ENCODE peak calls at places on chromosome 22, in ten cellular contexts. H, E, T, S, M, W, U, R, O and L are unnamed samples.

GRCh38 chr22:33563568-33563967 is 356.7 kb downstream of the LARGE1 start:
- DNase-seq in O (no peak), T (no peak), E (no peak), H (no peak), S (no peak), W (no peak), R (no peak), U (no peak), M (no peak), L (no peak)

GRCh38 chr22:39883057-39883456 is 10.5 kb downstream of the ENTHD1 start:
- DNase-seq in O (no peak), T (no peak), H (no peak), U (no peak), E (no peak), M (no peak), W (no peak), S (no peak), R (no peak), L (no peak)

GRCh38 chr22:27820896-27821866 is 19.6 kb upstream of the MN1 start:
- DNase-seq in U (no peak), S (no peak), O (peak), T (no peak), W (no peak), E (no peak), M (no peak), R (no peak), H (no peak), L (no peak)

GRCh38 chr22:30606455-30607299 is at the start of gene TCN2:
- DNase-seq in R (peak), E (peak), U (peak), S (peak), O (peak), T (peak), W (peak), H (peak), M (no peak), L (peak)

GRCh38 chr22:37213941-37214340 is 1.7 kb upstream of the SSTR3 start:
- DNase-seq in U (no peak), E (no peak), S (no peak), H (no peak), R (no peak), T (no peak), M (no peak), W (no peak), O (no peak), L (no peak)

GRCh38 chr22:47209077-47209514 is 446.6 kb downstream of the TBC1D22A start:
- DNase-seq in W (no peak), R (no peak), E (peak), S (no peak), O (no peak), H (no peak), U (no peak), T (no peak), M (no peak), L (no peak)

GRCh38 chr22:44023404-44024287 is 456 bp upstream of the PARVB start:
- DNase-seq in T (peak), M (no peak), O (peak), R (no peak), U (peak), W (no peak), S (no peak), E (peak), H (peak), L (no peak)

GRCh38 chr22:47836957-47837356 is 1074.5 kb downstream of the TBC1D22A start:
- DNase-seq in R (peak), M (no peak), T (no peak), S (no peak), H (peak), U (peak), O (no peak), E (no peak), W (no peak), L (no peak)

GRCh38 chr22:36435516-36436415 is 45.7 kb downstream of the TXN2 start:
- DNase-seq in W (no peak), O (no peak), E (peak), S (no peak), T (peak), R (peak), M (no peak), H (no peak), U (no peak), L (no peak)

GRCh38 chr22:39910875-39911601 is 10.2 kb downstream of the GRAP2 start:
- DNase-seq in O (no peak), R (no peak), W (no peak), M (no peak), H (no peak), E (no peak), S (no peak), U (no peak), T (no peak), L (no peak)

GRCh38 chr22:30386608-30386959 is 627 bp downstream of the RNF215 start:
- DNase-seq in S (no peak), M (no peak), T (no peak), E (no peak), R (no peak), U (no peak), O (no peak), H (no peak), W (no peak), L (no peak)

GRCh38 chr22:30891781-30892180 is 76.8 kb downstream of the MORC2 start:
- DNase-seq in E (peak), W (no peak), S (no peak), O (no peak), U (no peak), M (no peak), T (no peak), R (no peak), H (no peak), L (no peak)

GRCh38 chr22:47659467-47660302 is 897.2 kb downstream of the TBC1D22A start:
- DNase-seq in O (no peak), H (no peak), S (no peak), T (no peak), E (no peak), M (no peak), W (no peak), R (no peak), U (no peak), L (no peak)

GRCh38 chr22:25996669-25997068 is 172.6 kb upstream of the SEZ6L start:
- DNase-seq in U (no peak), T (no peak), W (no peak), E (no peak), M (no peak), R (no peak), S (no peak), H (no peak), O (no peak), L (no peak)

GRCh38 chr22:27475548-27475897 is 326.0 kb downstream of the MN1 start:
- DNase-seq in S (no peak), U (no peak), R (peak), H (no peak), O (no peak), E (no peak), T (no peak), M (no peak), W (no peak), L (no peak)

GRCh38 chr22:23256986-23257888 is 76.9 kb downstream of the BCR start:
- DNase-seq in T (peak), E (no peak), R (peak), U (no peak), W (no peak), M (no peak), O (no peak), S (peak), H (peak), L (no peak)

GRCh38 chr22:48734961-48735360 is 1092.7 kb downstream of the BRD1 start:
- DNase-seq in M (no peak), O (no peak), H (no peak), T (peak), W (peak), U (no peak), R (no peak), S (no peak), E (no peak), L (no peak)

GRCh38 chr22:43183496-43184263 is 3.3 kb downstream of the TTLL12 start:
- DNase-seq in M (no peak), W (no peak), H (no peak), O (peak), S (no peak), E (no peak), R (peak), T (no peak), U (no peak), L (no peak)

GRCh38 chr22:27461470-27461869 is 340.1 kb downstream of the MN1 start:
- DNase-seq in U (peak), H (peak), R (peak), T (no peak), W (no peak), O (peak), E (no peak), M (peak), S (no peak), L (peak)

GRCh38 chr22:22235564-22235963 is 9.0 kb upstream of the VPREB1 start:
- DNase-seq in H (no peak), M (no peak), T (no peak), W (no peak), O (no peak), R (peak), U (peak), S (no peak), E (peak), L (peak)

GRCh38 chr22:28477556-28477955 is 202.1 kb downstream of the TTC28 start:
- DNase-seq in S (no peak), O (no peak), M (no peak), T (no peak), W (no peak), E (no peak), R (peak), H (no peak), U (no peak), L (no peak)

GRCh38 chr22:26563022-26563421 is 26.9 kb downstream of the TPST2 start:
- DNase-seq in M (no peak), O (no peak), S (no peak), E (no peak), W (no peak), R (no peak), T (no peak), U (peak), H (no peak), L (no peak)

GRCh38 chr22:24831678-24832077 is 25.7 kb downstream of the SGSM1 start:
- DNase-seq in O (no peak), M (no peak), W (no peak), H (no peak), S (no peak), E (no peak), R (no peak), U (no peak), T (no peak), L (no peak)

GRCh38 chr22:48720662-48721393 is 1106.8 kb downstream of the BRD1 start:
- DNase-seq in S (no peak), T (peak), E (no peak), W (peak), H (no peak), R (no peak), O (no peak), U (no peak), M (no peak), L (no peak)

GRCh38 chr22:30694638-30695350 is at the start of gene OSBP2:
- DNase-seq in W (peak), E (peak), U (peak), H (no peak), T (peak), R (no peak), S (no peak), O (no peak), M (no peak), L (no peak)

GRCh38 chr22:37817705-37818311 is 5.4 kb upstream of the GALR3 start:
- DNase-seq in T (peak), M (no peak), O (peak), R (peak), H (peak), U (peak), S (peak), W (peak), E (peak), L (no peak)

GRCh38 chr22:23133922-23134321 is 7.9 kb downstream of the RSPH14 start:
- DNase-seq in T (no peak), R (no peak), O (no peak), H (no peak), W (no peak), U (no peak), M (no peak), E (no peak), S (no peak), L (no peak)

GRCh38 chr22:30288414-30289125 is 735 bp downstream of the CASTOR1 start:
- DNase-seq in M (no peak), E (no peak), U (peak), T (no peak), S (no peak), W (no peak), R (no peak), H (no peak), O (no peak), L (no peak)

GRCh38 chr22:38232196-38232595 is 30.4 kb downstream of the MAFF start:
- DNase-seq in W (no peak), S (no peak), U (no peak), M (no peak), E (no peak), O (no peak), T (no peak), R (no peak), H (no peak), L (no peak)

GRCh38 chr22:33519140-33519973 is 400.9 kb downstream of the LARGE1 start:
- DNase-seq in T (no peak), S (no peak), E (peak), R (peak), H (no peak), U (peak), W (no peak), M (no peak), O (peak), L (no peak)

GRCh38 chr22:37193629-37194191 is 5.7 kb upstream of the C1QTNF6 start:
- DNase-seq in T (no peak), O (no peak), E (no peak), U (peak), W (no peak), R (no peak), S (no peak), H (no peak), M (no peak), L (no peak)

GRCh38 chr22:42967933-42968332 is 47.0 kb downstream of the PACSIN2 start:
- DNase-seq in H (peak), E (no peak), T (peak), R (no peak), M (no peak), O (no peak), U (no peak), W (no peak), S (no peak), L (no peak)

GRCh38 chr22:20295262-20296064 is 24.4 kb downstream of the DGCR6L start:
- DNase-seq in R (no peak), O (no peak), T (no peak), U (no peak), W (no peak), S (no peak), E (no peak), H (no peak), M (no peak), L (no peak)
- TF ChIP-seq CTCF in R (no peak), O (no peak), T (no peak), U (no peak), W (no peak), S (no peak), E (no peak), H (no peak), M (peak), L (no peak)

GRCh38 chr22:41367039-41367679 is 14.6 kb upstream of the TEF start:
- DNase-seq in U (peak), M (peak), H (peak), T (peak), R (peak), E (peak), O (peak), W (peak), S (peak), L (peak)

GRCh38 chr22:41364955-41365354 is 16.8 kb upstream of the TEF start:
- DNase-seq in R (no peak), M (no peak), H (no peak), S (no peak), U (no peak), E (peak), W (no peak), O (no peak), T (no peak), L (no peak)

GRCh38 chr22:41367680-41368542 is 13.8 kb upstream of the TEF start:
- DNase-seq in T (peak), H (no peak), M (no peak), U (no peak), O (peak), E (peak), W (no peak), S (no peak), R (peak), L (no peak)

GRCh38 chr22:41365425-41365824 is 16.3 kb upstream of the TEF start:
- DNase-seq in M (no peak), E (no peak), H (no peak), S (no peak), W (no peak), O (no peak), T (no peak), R (no peak), U (no peak), L (no peak)

GRCh38 chr22:41366323-41367014 is 15.3 kb upstream of the TEF start:
- DNase-seq in E (no peak), H (no peak), O (no peak), W (no peak), T (no peak), M (no peak), U (no peak), R (no peak), S (no peak), L (no peak)
- H3K4me3 ChIP-seq in E (no peak), H (peak), O (no peak), W (no peak), T (no peak), M (peak), U (no peak), R (no peak), S (peak), L (no peak)

GRCh38 chr22:50221410-50222300 is 20.8 kb downstream of the SELENOO start:
- DNase-seq in O (no peak), S (no peak), R (no peak), E (no peak), T (no peak), W (no peak), H (no peak), U (no peak), M (no peak), L (no peak)
- TF ChIP-seq CTCF in O (peak), S (no peak), R (peak), E (no peak), T (no peak), W (no peak), H (no peak), U (no peak), M (no peak), L (no peak)

DNA sequence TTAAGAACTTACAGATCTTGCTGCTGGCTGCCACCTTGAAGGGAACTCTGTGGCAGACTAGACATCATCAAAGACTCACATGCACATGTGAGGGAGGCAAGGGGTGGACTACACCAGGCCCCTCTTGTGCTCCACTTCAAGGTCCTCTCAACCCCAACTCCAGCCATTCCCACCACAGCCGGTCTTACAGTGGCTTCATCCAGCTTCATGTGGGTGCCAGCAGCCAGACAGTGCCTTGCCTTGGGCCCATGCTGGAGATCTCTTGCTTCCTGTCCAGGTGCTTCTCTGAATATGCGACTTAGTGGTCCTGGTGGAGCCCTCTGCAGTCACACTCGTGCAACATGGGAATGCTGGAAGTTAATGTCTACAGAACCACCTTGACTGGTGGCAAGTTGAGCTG is 44.6 kb upstream of the WNT7B start:
- DNase-seq in H (no peak), M (no peak), T (peak), R (no peak), E (peak), U (no peak), W (no peak), S (no peak), O (no peak), L (no peak)
- H3K4me3 ChIP-seq in H (no peak), M (no peak), T (no peak), R (no peak), E (no peak), U (no peak), W (no peak), S (no peak), O (no peak), L (no peak)

GRCh38 chr22:17056807-17057206 is 28.0 kb upstream of the IL17RA start:
- DNase-seq in R (no peak), E (no peak), U (no peak), H (no peak), S (no peak), W (no peak), T (no peak), O (no peak), M (no peak), L (no peak)

GRCh38 chr22:17057959-17058814 is 26.6 kb upstream of the IL17RA start:
- DNase-seq in O (peak), E (peak), M (peak), W (peak), T (no peak), R (peak), U (peak), S (peak), H (peak), L (peak)

GRCh38 chr22:17063372-17064106 is 21.3 kb upstream of the IL17RA start:
- DNase-seq in R (no peak), T (no peak), E (no peak), O (no peak), W (no peak), H (no peak), S (no peak), U (no peak), M (no peak), L (no peak)

GRCh38 chr22:17056058-17056457 is 28.7 kb upstream of the IL17RA start:
- DNase-seq in O (no peak), H (no peak), U (no peak), E (no peak), T (no peak), S (no peak), R (no peak), M (no peak), W (no peak), L (no peak)

GRCh38 chr22:17060126-17060525 is 24.7 kb upstream of the IL17RA start:
- DNase-seq in E (no peak), T (no peak), W (no peak), U (no peak), O (no peak), R (no peak), M (no peak), H (no peak), S (no peak), L (no peak)
- TF ChIP-seq CTCF in E (no peak), T (no peak), W (no peak), U (no peak), O (no peak), R (no peak), M (no peak), H (no peak), S (no peak), L (no peak)